ENCODE peak calls at places on chromosomes 11 and 22, in nine cellular contexts. One of them, this sample, is unnamed.

GRCh38 chr11:76803811-76804600 is 20.9 kb downstream of the TSKU start:
- DNase-seq in MM.1S: no peak
- DNase-seq in GM23338: no peak
- DNase-seq in PC-3: no peak
- DNase-seq in OCI-LY7: no peak
- DNase-seq in HCT116: no peak
- DNase-seq in neural progenitor cell: no peak
- DNase-seq in hepatocyte: no peak
- DNase-seq in SK-N-SH: no peak
- DNase-seq in this sample: peak

GRCh38 chr22:49999901-50000586 is 12.5 kb downstream of the IL17REL start:
- DNase-seq in MM.1S: no peak
- DNase-seq in GM23338: peak
- DNase-seq in PC-3: no peak
- DNase-seq in OCI-LY7: no peak
- DNase-seq in HCT116: no peak
- DNase-seq in neural progenitor cell: no peak
- DNase-seq in hepatocyte: no peak
- DNase-seq in SK-N-SH: peak
- DNase-seq in this sample: no peak

GRCh38 chr11:123122852-123123251 is 60.9 kb upstream of the HSPA8 start:
- DNase-seq in MM.1S: peak
- DNase-seq in GM23338: no peak
- DNase-seq in PC-3: no peak
- DNase-seq in OCI-LY7: no peak
- DNase-seq in HCT116: no peak
- DNase-seq in neural progenitor cell: no peak
- DNase-seq in hepatocyte: no peak
- DNase-seq in SK-N-SH: no peak
- DNase-seq in this sample: no peak

GRCh38 chr11:8913961-8914660 is 3.1 kb downstream of the AKIP1 start:
- DNase-seq in MM.1S: peak
- DNase-seq in GM23338: peak
- DNase-seq in PC-3: peak
- DNase-seq in OCI-LY7: peak
- DNase-seq in HCT116: no peak
- DNase-seq in neural progenitor cell: peak
- DNase-seq in hepatocyte: peak
- DNase-seq in SK-N-SH: peak
- DNase-seq in this sample: peak

GRCh38 chr11:95121687-95122086 is 32.0 kb downstream of the ENDOD1 start:
- DNase-seq in MM.1S: no peak
- DNase-seq in GM23338: no peak
- DNase-seq in PC-3: no peak
- DNase-seq in OCI-LY7: no peak
- DNase-seq in HCT116: no peak
- DNase-seq in neural progenitor cell: no peak
- DNase-seq in hepatocyte: no peak
- DNase-seq in SK-N-SH: no peak
- DNase-seq in this sample: no peak

GRCh38 chr11:62880231-62880802 is 379 bp upstream of the SLC3A2 start:
- DNase-seq in MM.1S: no peak
- DNase-seq in GM23338: no peak
- DNase-seq in PC-3: peak
- DNase-seq in OCI-LY7: peak
- DNase-seq in HCT116: no peak
- DNase-seq in neural progenitor cell: no peak
- DNase-seq in hepatocyte: peak
- DNase-seq in SK-N-SH: no peak
- DNase-seq in this sample: peak

GRCh38 chr11:108224908-108225786 is 2.3 kb downstream of the ATM start:
- DNase-seq in MM.1S: no peak
- DNase-seq in GM23338: no peak
- DNase-seq in PC-3: no peak
- DNase-seq in OCI-LY7: peak
- DNase-seq in HCT116: no peak
- DNase-seq in neural progenitor cell: no peak
- DNase-seq in hepatocyte: no peak
- DNase-seq in SK-N-SH: no peak
- DNase-seq in this sample: peak

GRCh38 chr11:60984616-60985015 is 13.1 kb downstream of the CD6 start:
- DNase-seq in MM.1S: no peak
- DNase-seq in GM23338: no peak
- DNase-seq in PC-3: no peak
- DNase-seq in OCI-LY7: no peak
- DNase-seq in HCT116: no peak
- DNase-seq in neural progenitor cell: no peak
- DNase-seq in hepatocyte: no peak
- DNase-seq in SK-N-SH: no peak
- DNase-seq in this sample: no peak

GRCh38 chr22:44648085-44648820 is 53.8 kb upstream of the PRR5 start:
- DNase-seq in MM.1S: no peak
- DNase-seq in GM23338: no peak
- DNase-seq in PC-3: no peak
- DNase-seq in OCI-LY7: no peak
- DNase-seq in HCT116: no peak
- DNase-seq in neural progenitor cell: no peak
- DNase-seq in hepatocyte: peak
- DNase-seq in SK-N-SH: peak
- DNase-seq in this sample: peak

GRCh38 chr11:1749020-1749758 is 1.2 kb downstream of the IFITM10 start:
- DNase-seq in MM.1S: no peak
- DNase-seq in GM23338: peak
- DNase-seq in PC-3: no peak
- DNase-seq in OCI-LY7: no peak
- DNase-seq in HCT116: no peak
- DNase-seq in neural progenitor cell: peak
- DNase-seq in hepatocyte: peak
- DNase-seq in SK-N-SH: peak
- DNase-seq in this sample: peak

GRCh38 chr11:121191787-121192186 is 90.7 kb downstream of the TECTA start:
- DNase-seq in MM.1S: no peak
- DNase-seq in GM23338: no peak
- DNase-seq in PC-3: no peak
- DNase-seq in OCI-LY7: no peak
- DNase-seq in HCT116: no peak
- DNase-seq in neural progenitor cell: no peak
- DNase-seq in hepatocyte: no peak
- DNase-seq in SK-N-SH: no peak
- DNase-seq in this sample: no peak

GRCh38 chr11:66393954-66394353 is 22.4 kb upstream of the SLC29A2 start:
- DNase-seq in MM.1S: no peak
- DNase-seq in GM23338: no peak
- DNase-seq in PC-3: no peak
- DNase-seq in OCI-LY7: no peak
- DNase-seq in HCT116: no peak
- DNase-seq in neural progenitor cell: no peak
- DNase-seq in hepatocyte: no peak
- DNase-seq in SK-N-SH: no peak
- DNase-seq in this sample: no peak

GRCh38 chr11:66391322-66391721 is 19.8 kb upstream of the SLC29A2 start:
- DNase-seq in MM.1S: no peak
- DNase-seq in GM23338: no peak
- DNase-seq in PC-3: no peak
- DNase-seq in OCI-LY7: peak
- DNase-seq in HCT116: no peak
- DNase-seq in neural progenitor cell: no peak
- DNase-seq in hepatocyte: no peak
- DNase-seq in SK-N-SH: no peak
- DNase-seq in this sample: no peak

GRCh38 chr11:66386171-66387069 is 14.9 kb upstream of the SLC29A2 start:
- DNase-seq in MM.1S: peak
- DNase-seq in GM23338: peak
- DNase-seq in PC-3: peak
- DNase-seq in OCI-LY7: peak
- DNase-seq in HCT116: peak
- DNase-seq in neural progenitor cell: peak
- DNase-seq in hepatocyte: peak
- DNase-seq in SK-N-SH: peak
- DNase-seq in this sample: peak

GRCh38 chr11:66388746-66389386 is 17.3 kb upstream of the SLC29A2 start:
- DNase-seq in MM.1S: peak
- DNase-seq in GM23338: peak
- DNase-seq in PC-3: peak
- DNase-seq in OCI-LY7: peak
- DNase-seq in HCT116: peak
- DNase-seq in neural progenitor cell: peak
- DNase-seq in hepatocyte: peak
- DNase-seq in SK-N-SH: peak
- DNase-seq in this sample: peak
- TF ChIP-seq EZH2phosphoT487 in MM.1S: no peak
- TF ChIP-seq EZH2phosphoT487 in GM23338: no peak
- TF ChIP-seq EZH2phosphoT487 in PC-3: no peak
- TF ChIP-seq EZH2phosphoT487 in OCI-LY7: no peak
- TF ChIP-seq EZH2phosphoT487 in HCT116: no peak
- TF ChIP-seq EZH2phosphoT487 in neural progenitor cell: no peak
- TF ChIP-seq EZH2phosphoT487 in hepatocyte: no peak
- TF ChIP-seq EZH2phosphoT487 in SK-N-SH: no peak
- TF ChIP-seq EZH2phosphoT487 in this sample: no peak

DNA sequence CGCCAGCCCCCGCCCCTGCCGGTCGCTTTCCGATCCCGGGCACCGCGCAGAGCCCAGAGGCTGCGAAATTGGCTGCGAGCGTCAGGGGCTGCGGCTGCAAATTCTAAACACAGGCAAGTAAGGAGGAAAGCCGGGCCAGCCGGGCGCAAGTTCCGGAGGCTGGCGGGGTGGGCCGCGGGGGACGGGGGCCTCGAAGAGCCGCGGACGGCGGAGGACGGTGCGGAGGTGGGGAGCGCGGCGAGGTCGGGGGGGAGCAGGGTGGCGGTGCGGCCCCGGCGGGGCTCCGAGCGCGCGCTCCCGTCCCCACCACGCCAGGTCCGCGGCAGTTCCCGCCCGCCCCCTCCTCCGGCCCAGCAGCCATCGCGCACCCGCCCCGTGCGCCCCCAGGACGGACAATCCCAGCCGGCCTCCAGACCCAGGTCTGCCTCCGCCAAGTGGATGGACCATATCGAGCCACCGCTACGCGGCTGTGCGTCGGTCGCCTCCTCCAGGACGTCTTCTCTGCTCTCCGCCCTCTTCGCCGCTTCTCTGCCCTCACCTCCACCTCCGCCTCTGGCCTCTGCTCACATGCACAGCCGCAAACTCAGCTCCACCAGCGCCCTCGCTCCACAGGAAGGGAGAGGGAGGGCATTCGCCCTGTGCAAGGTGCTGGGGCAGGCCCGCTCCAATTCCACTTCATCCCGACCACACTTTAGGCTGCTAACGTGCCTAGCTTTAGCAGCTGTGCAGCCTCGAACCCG is 7.2 kb downstream of the ELFN2 start:
- DNase-seq in MM.1S: peak
- DNase-seq in GM23338: peak
- DNase-seq in PC-3: peak
- DNase-seq in OCI-LY7: no peak
- DNase-seq in HCT116: no peak
- DNase-seq in neural progenitor cell: peak
- DNase-seq in hepatocyte: peak
- DNase-seq in SK-N-SH: peak
- DNase-seq in this sample: peak
- H3K4me3 ChIP-seq in MM.1S: no peak
- H3K4me3 ChIP-seq in GM23338: peak
- H3K4me3 ChIP-seq in PC-3: peak
- H3K4me3 ChIP-seq in OCI-LY7: no peak
- H3K4me3 ChIP-seq in HCT116: peak
- H3K4me3 ChIP-seq in neural progenitor cell: peak
- H3K4me3 ChIP-seq in hepatocyte: peak
- H3K4me3 ChIP-seq in SK-N-SH: peak
- H3K4me3 ChIP-seq in this sample: peak

DNA sequence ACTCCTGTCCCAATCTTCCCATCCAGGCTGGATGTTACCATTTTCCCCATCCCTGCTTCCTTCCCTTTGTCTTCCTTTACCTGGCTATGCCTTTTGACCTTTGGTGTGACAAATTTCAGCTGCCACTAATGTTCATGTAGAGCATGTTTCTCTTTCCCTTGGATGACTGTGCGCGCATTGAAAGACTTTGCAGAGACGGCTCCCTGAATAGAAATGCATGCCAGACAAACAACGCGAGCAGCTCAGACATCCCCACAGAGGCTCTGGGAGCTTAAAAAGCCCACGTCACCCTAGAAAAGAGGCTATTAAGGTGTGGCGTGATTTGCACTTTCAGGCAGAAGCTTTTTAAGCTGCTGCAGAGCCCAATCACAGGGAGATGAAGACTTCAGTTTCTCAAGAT is 202.0 kb downstream of the NTM start:
- DNase-seq in MM.1S: no peak
- DNase-seq in GM23338: no peak
- DNase-seq in PC-3: no peak
- DNase-seq in OCI-LY7: no peak
- DNase-seq in HCT116: no peak
- DNase-seq in neural progenitor cell: no peak
- DNase-seq in hepatocyte: no peak
- DNase-seq in SK-N-SH: no peak
- DNase-seq in this sample: no peak
- H3K27ac ChIP-seq in MM.1S: no peak
- H3K27ac ChIP-seq in GM23338: no peak
- H3K27ac ChIP-seq in PC-3: no peak
- H3K27ac ChIP-seq in OCI-LY7: no peak
- H3K27ac ChIP-seq in HCT116: no peak
- H3K27ac ChIP-seq in neural progenitor cell: no peak
- H3K27ac ChIP-seq in hepatocyte: no peak
- H3K27ac ChIP-seq in SK-N-SH: no peak
- H3K27ac ChIP-seq in this sample: no peak

GRCh38 chr11:16942917-16943316 is 71.3 kb downstream of the PLEKHA7 start:
- DNase-seq in MM.1S: no peak
- DNase-seq in GM23338: no peak
- DNase-seq in PC-3: no peak
- DNase-seq in OCI-LY7: no peak
- DNase-seq in HCT116: no peak
- DNase-seq in neural progenitor cell: no peak
- DNase-seq in hepatocyte: no peak
- DNase-seq in SK-N-SH: no peak
- DNase-seq in this sample: no peak
- TF ChIP-seq EZH2phosphoT487 in MM.1S: no peak
- TF ChIP-seq EZH2phosphoT487 in GM23338: no peak
- TF ChIP-seq EZH2phosphoT487 in PC-3: no peak
- TF ChIP-seq EZH2phosphoT487 in OCI-LY7: no peak
- TF ChIP-seq EZH2phosphoT487 in HCT116: no peak
- TF ChIP-seq EZH2phosphoT487 in neural progenitor cell: no peak
- TF ChIP-seq EZH2phosphoT487 in hepatocyte: no peak
- TF ChIP-seq EZH2phosphoT487 in SK-N-SH: no peak
- TF ChIP-seq EZH2phosphoT487 in this sample: no peak

This sample was measured in GM23248.